ENCODE peak calls at places on chromosomes 1 and 21, in seven cellular contexts. V is iPS-NIHi11; L is ureter; F is heart left ventricle; S is iris pigment epithelial cell; P is activated T-cell treated with anti-CD3 and anti-CD28 coated beads, Interleukin-2, amount 50 U/mL, for 1 hour; R is WTC11. K is an unnamed sample.

GRCh38 chr1:205565799-205566198 is 61.3 kb downstream of the CDK18 start:
- DNase-seq in P (no peak), F (no peak), S (no peak), L (peak), V (no peak), R (no peak), K (no peak)

GRCh38 chr1:36094621-36095061 is 5.9 kb downstream of the ADPRS start:
- DNase-seq in S (no peak), F (no peak), P (peak), R (no peak), L (no peak), V (no peak), K (peak)

GRCh38 chr1:199163277-199164069 is 524.6 kb downstream of the PTPRC start:
- DNase-seq in P (no peak), V (no peak), F (no peak), L (no peak), S (no peak), R (no peak), K (peak)

GRCh38 chr21:43367296-43367695 is 59.6 kb downstream of the SIK1 start:
- DNase-seq in V (no peak), R (no peak), P (no peak), S (no peak), L (no peak), F (no peak), K (peak)

GRCh38 chr21:31658053-31658452 is 1.4 kb upstream of the SOD1 start:
- DNase-seq in F (no peak), R (no peak), S (no peak), V (no peak), L (no peak), P (no peak), K (no peak)

GRCh38 chr1:26483980-26484379 is 11.7 kb downstream of the HMGN2 start:
- DNase-seq in P (no peak), L (no peak), V (no peak), F (no peak), S (no peak), R (no peak), K (no peak)

GRCh38 chr1:54464477-54465146 is 58.4 kb upstream of the SSBP3 start:
- DNase-seq in F (no peak), L (no peak), S (peak), V (no peak), R (no peak), P (no peak), K (peak)

GRCh38 chr1:3035871-3036645 is 14.8 kb downstream of the ACTRT2 start:
- DNase-seq in F (no peak), V (no peak), R (no peak), L (no peak), S (no peak), P (peak), K (no peak)

GRCh38 chr1:15974855-15975254 is 1.0 kb downstream of the ZBTB17 start:
- DNase-seq in S (no peak), F (no peak), L (no peak), R (no peak), P (no peak), V (no peak), K (no peak)

GRCh38 chr21:15682182-15682895 is 47.4 kb upstream of the USP25 start:
- DNase-seq in P (no peak), L (no peak), V (no peak), S (peak), R (no peak), F (no peak), K (no peak)

GRCh38 chr1:116990612-116991151 is 10.9 kb upstream of the CD101 start:
- DNase-seq in L (peak), S (peak), F (peak), R (no peak), P (no peak), V (no peak), K (no peak)

GRCh38 chr1:20183035-20183434 is 2.9 kb upstream of the UBXN10 start:
- DNase-seq in S (no peak), P (no peak), L (no peak), R (no peak), V (no peak), F (no peak), K (no peak)

GRCh38 chr1:210663730-210664573 is 335.2 kb downstream of the HHAT start:
- DNase-seq in R (no peak), P (no peak), V (no peak), S (no peak), L (no peak), F (no peak), K (peak)

GRCh38 chr1:6489799-6490180 is 1.7 kb downstream of the PLEKHG5 start:
- DNase-seq in V (peak), F (peak), L (peak), R (peak), S (peak), P (peak), K (peak)